ENCODE peak calls at places on chromosomes 2 and 18, in seven cellular contexts. O, F, A, Q, S, X and M are unnamed samples.

GRCh38 chr2:98712145-98712544 is 18.8 kb downstream of the MGAT4A start:
- DNase-seq in X (no peak), F (no peak), O (no peak), S (no peak), A (no peak), Q (no peak), M (no peak)

GRCh38 chr2:168220971-168221819 is 26.2 kb downstream of the STK39 start:
- DNase-seq in A (no peak), O (no peak), S (no peak), X (peak; percentile 71), Q (no peak), F (no peak), M (no peak)

GRCh38 chr18:36805105-36805504 is 23.7 kb downstream of the TPGS2 start:
- DNase-seq in Q (no peak), O (no peak), A (no peak), X (no peak), S (no peak), F (no peak), M (no peak)

GRCh38 chr2:95359035-95359434 is 43.5 kb upstream of the FAHD2A start:
- DNase-seq in S (no peak), X (peak; percentile 52), F (peak; percentile 73), Q (no peak), O (no peak), A (no peak), M (peak; percentile 17)

GRCh38 chr2:109171444-109172334 is 42.7 kb downstream of the SH3RF3 start:
- DNase-seq in O (no peak), X (peak; percentile 92), Q (no peak), S (no peak), A (no peak), F (peak; percentile 98), M (peak; percentile 95)

GRCh38 chr2:46657042-46657504 is 177.7 kb downstream of the TMEM247 start:
- DNase-seq in F (peak; percentile 95), S (no peak), O (peak; percentile 54), A (no peak), Q (peak; percentile 46), X (peak; percentile 89), M (no peak)

GRCh38 chr18:9792565-9793226 is 84.6 kb downstream of the RAB31 start:
- DNase-seq in O (no peak), S (no peak), X (no peak), Q (no peak), A (no peak), F (no peak), M (no peak)

GRCh38 chr2:55992465-55992864 is 68.9 kb upstream of the EFEMP1 start:
- DNase-seq in O (no peak), F (peak; percentile 100), S (no peak), Q (peak; percentile 16), A (no peak), X (peak; percentile 100), M (peak; percentile 91)

GRCh38 chr18:73340135-73340934 is 472.5 kb upstream of the NETO1 start:
- DNase-seq in Q (peak; percentile 33), S (no peak), F (peak; percentile 24), X (peak; percentile 5), O (no peak), A (no peak), M (no peak)

GRCh38 chr2:73827660-73828388 is 937 bp upstream of the STAMBP start:
- DNase-seq in Q (no peak), F (no peak), A (no peak), O (no peak), X (no peak), S (no peak), M (no peak)
- H3K4me3 ChIP-seq in Q (no peak overlapping the region), F (peak overlapping the region; percentile 83), A (peak overlapping the region; percentile 94), O (peak overlapping the region; percentile 73), X (no peak overlapping the region), S (peak overlapping the region; percentile 92), M (peak overlapping the region; percentile 87)

DNA sequence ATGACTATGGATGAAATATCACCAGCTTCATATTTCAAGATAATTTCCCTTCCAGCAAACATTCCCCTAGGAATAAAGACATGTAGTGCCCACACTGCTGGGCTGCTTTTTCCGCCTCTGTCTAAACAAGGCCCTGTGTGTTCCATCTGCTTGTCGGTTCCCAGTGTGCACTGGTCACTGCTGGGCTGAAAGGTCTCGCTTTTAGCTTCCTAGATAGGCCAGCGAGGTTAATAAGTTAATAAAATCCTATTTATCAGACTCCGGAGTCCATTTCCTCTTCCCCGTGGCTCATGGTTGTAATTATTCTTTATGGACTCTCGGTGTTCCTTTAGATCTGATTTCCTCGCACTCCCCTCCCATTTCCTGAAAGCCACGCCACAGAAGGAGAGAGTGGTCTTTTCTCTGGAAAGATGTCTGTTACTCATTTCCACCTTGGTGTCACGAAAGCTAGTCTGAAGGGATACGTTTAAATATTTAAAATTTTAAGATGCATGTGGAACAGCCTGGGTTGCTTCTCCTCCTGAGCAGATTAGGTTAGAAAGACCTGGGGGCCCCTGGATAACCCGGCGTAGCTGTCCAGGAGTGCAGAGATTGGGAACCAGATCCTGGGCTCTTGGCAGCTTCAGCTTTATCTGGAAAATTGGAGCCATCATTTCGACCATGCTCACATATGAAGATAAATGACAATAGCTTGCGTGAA is 196.5 kb upstream of the COPS8 start:
- DNase-seq in S (no peak), O (no peak), A (no peak), X (no peak), F (peak; percentile 52), Q (no peak), M (no peak)
- H3K4me3 ChIP-seq in S (no peak overlapping the region), O (no peak overlapping the region), A (no peak overlapping the region), X (no peak overlapping the region), F (no peak overlapping the region), Q (no peak overlapping the region), M (no peak overlapping the region)

DNA sequence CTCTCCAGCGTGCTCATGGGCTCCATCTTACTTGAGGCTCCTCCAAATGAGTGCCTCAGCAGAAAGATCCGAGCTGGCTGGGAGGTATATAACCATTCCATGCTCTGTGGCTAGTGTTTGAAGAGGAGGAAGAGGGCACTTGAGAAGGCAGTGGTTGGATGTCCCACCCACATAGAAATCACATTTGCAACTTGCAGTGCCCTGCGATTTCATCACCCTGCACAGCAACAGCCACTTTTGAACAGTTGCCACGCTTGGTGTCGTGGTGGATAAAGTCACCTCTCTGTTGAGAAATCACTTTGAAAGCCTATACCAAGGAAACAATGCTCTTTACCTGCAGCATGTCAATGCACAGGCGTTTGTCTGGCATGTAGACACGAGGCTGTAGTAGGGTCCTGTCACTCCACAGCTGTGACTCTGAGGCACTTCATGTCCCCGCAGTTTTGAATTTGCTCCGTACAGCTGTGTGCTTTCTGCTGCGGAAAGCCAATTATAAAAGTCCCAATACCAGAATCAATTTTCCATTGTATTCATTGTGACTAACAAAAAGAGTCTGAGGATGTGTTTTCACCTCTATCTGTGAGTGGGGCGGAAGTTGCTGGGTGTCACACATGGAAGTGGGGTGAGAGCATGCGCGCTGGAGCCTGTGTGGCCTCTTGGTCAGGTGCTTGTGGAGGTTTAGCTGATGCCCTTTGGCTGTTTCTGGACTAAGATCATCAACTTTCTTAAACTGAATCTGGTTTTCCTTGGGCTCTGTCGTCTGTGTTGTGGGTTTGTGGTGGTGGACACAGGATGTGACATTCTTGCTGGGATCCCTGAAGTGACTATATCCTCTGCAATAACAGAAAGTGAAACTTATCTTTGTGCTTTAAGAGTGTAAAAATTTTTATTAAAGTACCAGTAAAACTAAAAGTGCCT is 2.8 kb downstream of the CNDP2 start:
- DNase-seq in X (no peak), S (peak; percentile 75), Q (peak; percentile 79), O (no peak), A (no peak), F (peak; percentile 14), M (peak; percentile 49)
- H3K4me3 ChIP-seq in X (peak overlapping the region; percentile 26), S (peak overlapping the region; percentile 69), Q (no peak overlapping the region), O (no peak overlapping the region), A (peak overlapping the region; percentile 45), F (peak overlapping the region; percentile 38), M (peak overlapping the region; percentile 40)

GRCh38 chr18:58846325-58846724 is 18.4 kb upstream of the ZNF532 start:
- DNase-seq in Q (no peak), S (no peak), X (no peak), F (no peak), O (no peak), A (no peak), M (no peak)
- H3K4me3 ChIP-seq in Q (no peak overlapping the region), S (no peak overlapping the region), X (no peak overlapping the region), F (no peak overlapping the region), O (no peak overlapping the region), A (no peak overlapping the region), M (no peak overlapping the region)

GRCh38 chr2:152406836-152407161 is 71.8 kb downstream of the FMNL2 start:
- DNase-seq in X (no peak), O (no peak), F (no peak), A (no peak), S (no peak), Q (no peak), M (no peak)
- H3K4me3 ChIP-seq in X (peak overlapping the region; percentile 34), O (no peak overlapping the region), F (no peak overlapping the region), A (peak overlapping the region; percentile 29), S (no peak overlapping the region), Q (no peak overlapping the region), M (no peak overlapping the region)

GRCh38 chr18:76621184-76621583 is 126.1 kb upstream of the ZNF516 start:
- DNase-seq in Q (no peak), A (no peak), O (no peak), X (no peak), S (no peak), F (peak; percentile 52), M (no peak)
- H3K4me3 ChIP-seq in Q (no peak overlapping the region), A (peak overlapping the region; percentile 49), O (no peak overlapping the region), X (no peak overlapping the region), S (no peak overlapping the region), F (peak overlapping the region; percentile 28), M (no peak overlapping the region)

GRCh38 chr2:70534183-70534836 is 19.3 kb downstream of the TGFA start:
- DNase-seq in Q (no peak), O (no peak), F (no peak), S (no peak), X (no peak), A (no peak), M (no peak)

GRCh38 chr2:70529663-70530062 is 24.0 kb downstream of the TGFA start:
- DNase-seq in S (no peak), X (no peak), O (no peak), F (no peak), A (no peak), Q (no peak), M (no peak)

GRCh38 chr2:70535573-70535972 is 18.1 kb downstream of the TGFA start:
- DNase-seq in F (no peak), S (no peak), A (no peak), Q (no peak), O (no peak), X (no peak), M (no peak)

GRCh38 chr2:70531419-70532130 is 22.1 kb downstream of the TGFA start:
- DNase-seq in Q (no peak), O (no peak), A (no peak), X (no peak), F (no peak), S (no peak), M (no peak)

GRCh38 chr2:70532244-70532935 is 21.2 kb downstream of the TGFA start:
- DNase-seq in Q (no peak), A (peak; percentile 16), O (no peak), F (no peak), X (no peak), S (no peak), M (no peak)
- H3K4me3 ChIP-seq in Q (no peak overlapping the region), A (no peak overlapping the region), O (no peak overlapping the region), F (no peak overlapping the region), X (no peak overlapping the region), S (no peak overlapping the region), M (no peak overlapping the region)